ENCODE peak calls at places on chromosomes 16 and 17, in nine cellular contexts. M is cardiac muscle cell, E is GM10248, A is colonic mucosa, C is thoracic aorta, Y is ascending aorta, F is esophagus squamous epithelium, W is heart right ventricle, X is body of pancreas. P is an unnamed sample.

GRCh38 chr17:10048951-10049350 is 143.9 kb upstream of the RCVRN start:
- DNase-seq in X (no peak), M (no peak), W (no peak), E (no peak), Y (no peak), C (no peak), F (no peak), A (no peak), P (no peak)

GRCh38 chr17:78040561-78041400 is 82.3 kb downstream of the TNRC6C start:
- DNase-seq in F (no peak), M (peak; percentile 65), Y (peak; percentile 21), W (peak; percentile 54), C (peak; percentile 3), E (peak; percentile 45), A (peak; percentile 31), X (peak; percentile 51), P (no peak)

GRCh38 chr17:34654871-34655270 is 75.5 kb downstream of the TMEM132E start:
- DNase-seq in Y (no peak), M (no peak), E (no peak), X (no peak), W (no peak), F (no peak), A (no peak), C (no peak), P (no peak)

GRCh38 chr17:42526031-42526444 is 10.0 kb upstream of the NAGLU start:
- DNase-seq in E (no peak), X (peak; percentile 31), C (no peak), M (peak; percentile 58), W (peak; percentile 78), F (no peak), A (peak; percentile 60), Y (no peak), P (no peak)

GRCh38 chr17:49755681-49756283 is 8.1 kb downstream of the FAM117A start:
- DNase-seq in E (no peak), W (no peak), X (no peak), F (no peak), Y (no peak), C (no peak), A (no peak), M (no peak), P (no peak)

GRCh38 chr16:22937169-22937568 is 123.2 kb downstream of the HS3ST2 start:
- DNase-seq in F (no peak), A (no peak), M (no peak), X (no peak), E (no peak), Y (no peak), W (no peak), C (no peak), P (no peak)

GRCh38 chr17:33227911-33228310 is 65.2 kb downstream of the ASIC2 start:
- DNase-seq in A (no peak), F (no peak), Y (no peak), M (no peak), W (no peak), C (no peak), X (no peak), E (no peak), P (no peak)

GRCh38 chr16:79618712-79619050 is 18.1 kb upstream of the MAF start:
- DNase-seq in F (no peak), E (no peak), W (no peak), A (no peak), Y (no peak), C (no peak), X (no peak), M (no peak), P (no peak)

GRCh38 chr16:24906199-24906808 is 60.5 kb downstream of the SLC5A11 start:
- DNase-seq in Y (no peak), F (no peak), E (no peak), A (no peak), W (no peak), C (no peak), X (no peak), M (peak; percentile 54), P (no peak)

DNA sequence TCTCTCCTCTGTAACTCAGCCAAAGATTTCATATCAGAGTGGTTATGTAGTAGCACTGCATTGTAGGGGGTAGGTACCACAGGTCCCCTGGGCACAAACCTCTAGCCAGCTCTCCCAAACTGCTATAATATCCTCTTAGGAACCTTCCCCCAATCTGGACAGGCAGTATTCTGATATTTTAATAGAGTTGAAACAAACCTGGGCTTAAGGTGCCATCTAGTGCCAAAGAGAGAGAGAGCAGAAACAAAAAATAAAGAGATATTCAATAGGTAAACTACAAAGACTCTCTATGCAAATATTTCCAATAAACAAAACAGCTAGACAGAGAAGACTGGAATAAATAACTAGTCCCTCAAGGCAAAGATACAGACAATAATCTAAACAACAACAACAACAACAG is 1070.0 kb downstream of the CDH11 start:
- DNase-seq in E (no peak), A (no peak), Y (no peak), F (no peak), W (no peak), X (no peak), M (peak; percentile 38), C (no peak), P (no peak)
- TF ChIP-seq CTCF in E (no peak), A (no peak), Y (no peak), F (peak; percentile 10), W (no peak), X (peak; percentile 17), M (peak; percentile 44), C (no peak), P (peak; percentile 49)

GRCh38 chr16:27359051-27359450 is 42.9 kb upstream of the IL21R start:
- DNase-seq in F (no peak), A (no peak), C (no peak), X (no peak), E (no peak), Y (no peak), W (no peak), M (no peak), P (no peak)

GRCh38 chr16:27356794-27357193 is 43.0 kb downstream of the IL4R start:
- DNase-seq in X (no peak), C (no peak), Y (no peak), F (no peak), W (no peak), E (no peak), M (no peak), A (no peak), P (no peak)

GRCh38 chr16:27352026-27352425 is 38.3 kb downstream of the IL4R start:
- DNase-seq in C (no peak), X (no peak), F (no peak), E (no peak), Y (no peak), W (no peak), A (no peak), M (no peak), P (no peak)

GRCh38 chr16:27353853-27354252 is 40.1 kb downstream of the IL4R start:
- DNase-seq in W (no peak), X (no peak), M (no peak), C (no peak), E (no peak), F (no peak), Y (no peak), A (no peak), P (no peak)

DNA sequence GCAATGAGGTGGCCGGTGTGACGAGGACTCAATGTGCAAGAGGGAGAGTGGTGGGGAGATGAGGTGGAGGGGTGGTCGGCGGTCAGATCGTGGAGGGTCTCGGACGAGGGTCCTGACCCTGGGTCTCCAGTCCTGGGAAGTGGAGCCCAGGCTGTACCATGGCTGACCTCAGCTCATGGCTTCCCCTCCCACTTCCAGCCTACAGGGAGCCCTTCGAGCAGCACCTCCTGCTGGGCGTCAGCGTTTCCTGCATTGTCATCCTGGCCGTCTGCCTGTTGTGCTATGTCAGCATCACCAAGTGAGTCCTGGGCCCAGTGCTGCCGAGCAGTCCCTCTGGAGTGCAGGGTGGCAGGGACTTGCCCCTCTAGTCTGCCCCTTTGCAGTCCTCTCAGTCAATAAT is 41.8 kb downstream of the IL4R start:
- DNase-seq in X (peak; percentile 34), C (no peak), F (no peak), A (peak; percentile 38), E (no peak), M (peak; percentile 57), Y (no peak), W (peak; percentile 43), P (no peak)
- TF ChIP-seq CTCF in X (no peak), C (no peak), F (peak; percentile 31), A (peak; percentile 21), E (peak; percentile 29), M (peak; percentile 48), Y (peak; percentile 30), W (no peak), P (peak; percentile 30)

DNA sequence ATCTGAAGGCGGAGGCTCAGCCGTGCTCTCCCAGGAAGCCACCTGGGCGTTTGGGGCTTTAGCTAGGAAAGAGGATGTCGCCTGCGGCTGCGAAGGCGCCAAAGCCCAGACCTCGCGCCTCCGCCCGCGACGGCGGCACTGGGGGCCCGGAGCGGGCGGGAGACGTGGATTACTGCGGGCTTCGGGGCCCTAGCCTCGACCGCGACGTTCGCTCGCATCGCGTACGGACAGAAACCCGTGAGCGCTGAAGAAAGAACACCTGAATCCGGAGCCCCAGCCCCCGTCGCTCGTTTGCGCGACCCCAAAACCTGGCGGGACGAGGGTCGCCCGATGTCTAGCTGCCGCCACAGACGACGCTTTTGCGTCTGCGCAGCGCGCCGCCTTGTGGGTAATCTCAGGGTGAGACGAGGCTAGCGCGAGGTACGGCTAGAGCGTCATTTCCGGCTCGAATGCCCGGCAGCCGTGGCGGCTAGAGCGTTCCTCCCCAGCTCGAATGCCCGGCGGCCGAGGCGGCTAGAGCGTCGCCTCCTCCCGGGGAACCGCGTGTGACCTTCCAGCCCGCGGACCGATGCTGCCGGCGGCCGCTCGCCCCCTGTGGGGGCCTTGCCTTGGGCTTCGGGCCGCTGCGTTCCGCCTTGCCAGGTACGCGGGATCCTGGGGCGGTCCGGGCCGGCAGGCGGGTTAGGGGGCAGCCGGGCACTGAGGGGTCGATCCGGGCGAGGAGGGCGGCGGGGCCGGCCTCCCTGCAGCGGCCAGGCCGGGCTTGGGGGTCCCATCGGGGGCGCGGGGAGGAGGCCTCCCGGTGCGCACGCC is at the start of gene MRPL12:
- DNase-seq in C (peak; percentile 76), M (peak; percentile 94), F (peak; percentile 48), E (peak; percentile 98), X (peak; percentile 95), Y (peak; percentile 57), W (peak; percentile 93), A (peak; percentile 97), P (peak; percentile 65)
- TF ChIP-seq CTCF in C (peak; percentile 56), M (peak; percentile 6), F (no peak), E (no peak), X (no peak), Y (peak; percentile 20), W (no peak), A (no peak), P (no peak)

GRCh38 chr16:88747588-88748301 is 37.3 kb downstream of the PIEZO1 start:
- DNase-seq in E (peak; percentile 71), C (no peak), W (no peak), X (peak; percentile 60), A (peak; percentile 63), F (no peak), Y (no peak), M (peak; percentile 16), P (no peak)
- TF ChIP-seq CTCF in E (peak; percentile 33), C (no peak), W (no peak), X (peak; percentile 35), A (peak; percentile 47), F (no peak), Y (no peak), M (no peak), P (peak; percentile 48)

P was measured in kidney epithelial cell.